ENCODE peak calls at places on chromosome 12, in six cellular contexts. T is PC-9, L is AG04450, S is astrocyte of the cerebellum, J is coronary artery, R is lower leg skin. Q is an unnamed sample.

GRCh38 chr12:103053089-103053488 is 95.6 kb downstream of the ASCL1 start:
- DNase-seq in T (no peak), L (no peak), S (no peak), J (no peak), R (no peak), Q (no peak)

GRCh38 chr12:32566663-32567634 is 112.2 kb upstream of the DNM1L start:
- DNase-seq in T (peak; percentile 46), L (no peak), S (no peak), J (no peak), R (no peak), Q (no peak)

GRCh38 chr12:18747960-18748359 is 10.0 kb downstream of the CAPZA3 start:
- DNase-seq in T (peak; percentile 38), L (peak; percentile 77), S (peak; percentile 88), J (no peak), R (no peak), Q (no peak)

GRCh38 chr12:49804821-49805220 is 23.4 kb downstream of the NCKAP5L start:
- DNase-seq in T (no peak), L (no peak), S (no peak), J (no peak), R (no peak), Q (no peak)

GRCh38 chr12:89370850-89371249 is 18.5 kb upstream of the DUSP6 start:
- DNase-seq in T (no peak), L (no peak), S (no peak), J (no peak), R (no peak), Q (no peak)

GRCh38 chr12:57472391-57472790 is 7.3 kb downstream of the ARHGAP9 start:
- DNase-seq in T (no peak), L (no peak), S (no peak), J (no peak), R (no peak), Q (no peak)

GRCh38 chr12:87923361-87923760 is 105.8 kb downstream of the C12orf50 start:
- DNase-seq in T (no peak), L (no peak), S (no peak), J (no peak), R (no peak), Q (no peak)

GRCh38 chr12:1162083-1162760 is 171.2 kb downstream of the ERC1 start:
- DNase-seq in T (no peak), L (no peak), S (no peak), J (no peak), R (no peak), Q (no peak)

GRCh38 chr12:116495260-116495659 is 63.9 kb upstream of the MAP1LC3B2 start:
- DNase-seq in T (peak; percentile 99), L (no peak), S (peak; percentile 45), J (no peak), R (no peak), Q (no peak)

GRCh38 chr12:19196959-19197630 is 67.6 kb downstream of the PLEKHA5 start:
- DNase-seq in T (no peak), L (no peak), S (no peak), J (no peak), R (no peak), Q (no peak)

GRCh38 chr12:29762637-29763300 is 21.0 kb downstream of the TMTC1 start:
- DNase-seq in T (no peak), L (no peak), S (no peak), J (no peak), R (peak; percentile 36), Q (no peak)

GRCh38 chr12:90909069-90909676 is 45.8 kb downstream of the CCER1 start:
- DNase-seq in T (no peak), L (no peak), S (peak; percentile 31), J (no peak), R (no peak), Q (no peak)

GRCh38 chr12:71208053-71208685 is 50.4 kb upstream of the TSPAN8 start:
- DNase-seq in T (no peak), L (no peak), S (no peak), J (no peak), R (no peak), Q (no peak)

GRCh38 chr12:32151081-32151480 is 44.4 kb downstream of the BICD1 start:
- DNase-seq in T (no peak), L (no peak), S (no peak), J (no peak), R (no peak), Q (no peak)

GRCh38 chr12:131061041-131061806 is 107.5 kb downstream of the ADGRD1 start:
- DNase-seq in T (no peak), L (no peak), S (no peak), J (peak; percentile 62), R (no peak), Q (peak; percentile 30)

GRCh38 chr12:49916129-49916919 is 12.6 kb upstream of the FAIM2 start:
- DNase-seq in T (no peak), L (no peak), S (no peak), J (peak; percentile 63), R (no peak), Q (peak; percentile 29)

GRCh38 chr12:57764662-57765002 is 2.2 kb downstream of the CYP27B1 start:
- DNase-seq in T (no peak), L (no peak), S (no peak), J (no peak), R (no peak), Q (peak; percentile 63)

GRCh38 chr12:48973992-48974673 is 2.6 kb upstream of the WNT10B start:
- DNase-seq in T (no peak), L (no peak), S (no peak), J (no peak), R (no peak), Q (no peak)

GRCh38 chr12:19850341-19851065 is 411.2 kb downstream of the AEBP2 start:
- DNase-seq in T (no peak), L (no peak), S (peak; percentile 65), J (peak; percentile 81), R (no peak), Q (no peak)

GRCh38 chr12:51430196-51430895 is 5.7 kb downstream of the SLC4A8 start:
- DNase-seq in T (no peak), L (no peak), S (no peak), J (no peak), R (no peak), Q (no peak)

GRCh38 chr12:45966486-45966885 is 23.9 kb downstream of the SCAF11 start:
- DNase-seq in T (no peak), L (peak; percentile 37), S (peak; percentile 63), J (no peak), R (no peak), Q (no peak)

GRCh38 chr12:81492131-81492720 is 266.9 kb downstream of the PPFIA2 start:
- DNase-seq in T (no peak), L (no peak), S (peak; percentile 28), J (no peak), R (no peak), Q (no peak)

GRCh38 chr12:66393890-66394289 is 91.6 kb downstream of the HELB start:
- DNase-seq in T (no peak), L (no peak), S (no peak), J (no peak), R (no peak), Q (no peak)

GRCh38 chr12:102642199-102642598 is 161.8 kb upstream of the IGF1 start:
- DNase-seq in T (no peak), L (no peak), S (no peak), J (no peak), R (no peak), Q (no peak)

GRCh38 chr12:96134200-96134599 is 60.0 kb upstream of the ELK3 start:
- DNase-seq in T (no peak), L (no peak), S (no peak), J (no peak), R (no peak), Q (no peak)

GRCh38 chr12:96136129-96136528 is 58.0 kb upstream of the ELK3 start:
- DNase-seq in T (no peak), L (no peak), S (peak; percentile 88), J (no peak), R (no peak), Q (no peak)

GRCh38 chr12:96130396-96131059 is 63.6 kb upstream of the ELK3 start:
- DNase-seq in T (no peak), L (no peak), S (no peak), J (no peak), R (no peak), Q (no peak)

GRCh38 chr12:96132819-96133218 is 61.4 kb upstream of the ELK3 start:
- DNase-seq in T (no peak), L (no peak), S (no peak), J (no peak), R (no peak), Q (no peak)

DNA sequence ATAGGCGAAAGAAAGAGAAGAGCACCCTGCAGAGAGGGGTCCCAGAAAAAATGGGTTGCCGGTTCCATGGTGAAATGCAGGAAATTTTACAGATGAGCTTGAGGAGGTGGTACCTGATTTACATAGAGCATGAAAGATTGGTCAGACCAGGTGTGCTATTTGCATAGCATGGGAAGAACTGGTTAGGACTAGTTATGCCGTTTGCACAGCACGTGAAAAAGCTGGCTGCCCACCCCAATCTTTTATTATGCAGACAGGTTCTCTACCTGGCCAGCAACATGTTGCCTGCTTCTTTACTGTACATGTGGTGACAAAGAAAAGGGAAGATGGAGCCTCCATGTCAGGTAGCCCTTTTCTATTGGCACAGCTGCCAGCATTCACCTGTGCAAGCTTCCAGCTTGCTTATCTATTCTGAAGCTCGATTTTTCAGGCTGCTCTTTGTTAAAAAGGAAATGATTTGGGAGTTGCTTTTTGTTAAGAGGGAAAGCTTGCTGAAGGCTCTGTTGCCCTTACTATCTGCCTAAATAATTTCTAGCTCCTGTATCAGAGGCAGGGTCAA is 62.9 kb upstream of the ELK3 start:
- DNase-seq in T (no peak), L (no peak), S (no peak), J (no peak), R (no peak), Q (no peak)
- H3K4me3 ChIP-seq in T (no peak overlapping the region), L (no peak overlapping the region), S (no peak overlapping the region), J (no peak overlapping the region), R (no peak overlapping the region), Q (no peak overlapping the region)

GRCh38 chr12:110279976-110280783 is 867 bp upstream of the ATP2A2 start:
- DNase-seq in T (no peak), L (no peak), S (no peak), J (peak; percentile 83), R (peak; percentile 40), Q (no peak)
- TF ChIP-seq CTCF in T (no peak), L (no peak), S (peak; percentile 7), J (no peak), R (no peak), Q (no peak)

GRCh38 chr12:47835017-47835830 is 15.5 kb upstream of the HDAC7 start:
- DNase-seq in T (no peak), L (no peak), S (no peak), J (no peak), R (no peak), Q (no peak)
- H3K4me3 ChIP-seq in T (no peak overlapping the region), L (no peak overlapping the region), S (no peak overlapping the region), J (no peak overlapping the region), R (no peak overlapping the region), Q (no peak overlapping the region)

DNA sequence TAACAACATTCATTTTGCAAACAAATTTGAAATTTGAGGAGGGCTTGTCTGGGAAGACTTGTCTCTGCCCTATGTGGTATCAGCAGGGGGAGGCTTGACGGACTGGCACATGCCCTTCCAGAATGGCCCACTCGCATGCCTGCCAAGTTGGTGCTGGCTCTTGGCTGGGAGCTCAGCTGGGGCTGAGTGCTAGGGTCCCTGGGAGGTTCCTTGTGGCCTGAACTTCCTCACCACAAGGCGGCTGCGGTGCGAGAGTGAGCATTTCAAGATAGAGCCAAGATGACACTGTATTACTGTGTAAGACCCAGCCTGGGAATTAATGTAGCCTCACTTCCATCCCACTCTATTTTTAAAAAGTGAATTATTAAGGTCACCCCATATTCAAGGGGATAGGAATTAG is 271.6 kb upstream of the PLEKHG7 start:
- DNase-seq in T (no peak), L (no peak), S (no peak), J (no peak), R (no peak), Q (no peak)
- TF ChIP-seq CTCF in T (no peak), L (no peak), S (no peak), J (no peak), R (no peak), Q (no peak)

GRCh38 chr12:112964915-112965314 is 13.4 kb upstream of the OAS2 start:
- DNase-seq in T (no peak), L (no peak), S (no peak), J (no peak), R (no peak), Q (no peak)
- H3K4me3 ChIP-seq in T (no peak overlapping the region), L (no peak overlapping the region), S (no peak overlapping the region), J (no peak overlapping the region), R (no peak overlapping the region), Q (no peak overlapping the region)